ENCODE peak calls at places on chromosomes 7 and 10, in five cellular contexts. One of them, this sample, is unnamed.
A peak's percentile ranks its signal among the peaks of the same experiment; 100 is the strongest.

GRCh38 chr10:28532223-28532508 is 752 bp upstream of the WAC start:
- DNase-seq in MM.1S: no peak
- DNase-seq in HFFc6: peak; percentile 38
- DNase-seq in A549: peak; percentile 21
- DNase-seq in colonic mucosa: peak; percentile 52
- DNase-seq in this sample: peak; percentile 66

GRCh38 chr10:131177431-131178327 is 133.8 kb downstream of the TCERG1L start:
- DNase-seq in HFFc6: no peak
- DNase-seq in MM.1S: no peak
- DNase-seq in A549: no peak
- DNase-seq in colonic mucosa: no peak
- DNase-seq in this sample: no peak

GRCh38 chr10:128631801-128632241 is 505.6 kb upstream of the MKI67 start:
- DNase-seq in colonic mucosa: no peak
- DNase-seq in HFFc6: no peak
- DNase-seq in MM.1S: peak; percentile 72
- DNase-seq in A549: no peak
- DNase-seq in this sample: no peak

GRCh38 chr10:13272164-13272571 is 27.7 kb downstream of the PHYH start:
- DNase-seq in A549: no peak
- DNase-seq in HFFc6: no peak
- DNase-seq in MM.1S: peak; percentile 76
- DNase-seq in colonic mucosa: peak; percentile 37
- DNase-seq in this sample: no peak

GRCh38 chr7:4962872-4963775 is 4.1 kb upstream of the MMD2 start:
- DNase-seq in MM.1S: no peak
- DNase-seq in colonic mucosa: no peak
- DNase-seq in A549: no peak
- DNase-seq in HFFc6: no peak
- DNase-seq in this sample: no peak

GRCh38 chr10:113180401-113181154 is 230.5 kb downstream of the TCF7L2 start:
- DNase-seq in MM.1S: no peak
- DNase-seq in A549: no peak
- DNase-seq in colonic mucosa: no peak
- DNase-seq in HFFc6: no peak
- DNase-seq in this sample: no peak

GRCh38 chr10:113854757-113855626 is 531 bp downstream of the NHLRC2 start:
- DNase-seq in colonic mucosa: peak; percentile 62
- DNase-seq in MM.1S: peak; percentile 32
- DNase-seq in A549: peak; percentile 72
- DNase-seq in HFFc6: peak; percentile 18
- DNase-seq in this sample: peak; percentile 65

GRCh38 chr7:1940402-1940786 is 270.3 kb downstream of the ELFN1 start:
- DNase-seq in MM.1S: no peak
- DNase-seq in A549: no peak
- DNase-seq in HFFc6: no peak
- DNase-seq in colonic mucosa: peak; percentile 62
- DNase-seq in this sample: peak; percentile 90

GRCh38 chr10:31635415-31636065 is 293.1 kb downstream of the ARHGAP12 start:
- DNase-seq in MM.1S: no peak
- DNase-seq in HFFc6: no peak
- DNase-seq in colonic mucosa: no peak
- DNase-seq in A549: no peak
- DNase-seq in this sample: no peak

GRCh38 chr10:78358406-78358805 is 324.7 kb downstream of the RPS24 start:
- DNase-seq in MM.1S: no peak
- DNase-seq in HFFc6: no peak
- DNase-seq in A549: no peak
- DNase-seq in colonic mucosa: no peak
- DNase-seq in this sample: no peak

GRCh38 chr7:37408241-37408884 is 40.3 kb downstream of the ELMO1 start:
- DNase-seq in colonic mucosa: no peak
- DNase-seq in MM.1S: peak; percentile 7
- DNase-seq in A549: no peak
- DNase-seq in HFFc6: no peak
- DNase-seq in this sample: no peak

GRCh38 chr10:4154317-4154716 is 369.3 kb upstream of the KLF6 start:
- DNase-seq in HFFc6: no peak
- DNase-seq in A549: no peak
- DNase-seq in MM.1S: no peak
- DNase-seq in colonic mucosa: no peak
- DNase-seq in this sample: no peak

GRCh38 chr7:105270117-105270516 is 118.6 kb downstream of the SRPK2 start:
- DNase-seq in HFFc6: no peak
- DNase-seq in MM.1S: no peak
- DNase-seq in A549: no peak
- DNase-seq in colonic mucosa: no peak
- DNase-seq in this sample: no peak

GRCh38 chr7:138157702-138158101 is 81.4 kb downstream of the AKR1D1 start:
- DNase-seq in colonic mucosa: no peak
- DNase-seq in A549: no peak
- DNase-seq in HFFc6: no peak
- DNase-seq in MM.1S: no peak
- DNase-seq in this sample: no peak

DNA sequence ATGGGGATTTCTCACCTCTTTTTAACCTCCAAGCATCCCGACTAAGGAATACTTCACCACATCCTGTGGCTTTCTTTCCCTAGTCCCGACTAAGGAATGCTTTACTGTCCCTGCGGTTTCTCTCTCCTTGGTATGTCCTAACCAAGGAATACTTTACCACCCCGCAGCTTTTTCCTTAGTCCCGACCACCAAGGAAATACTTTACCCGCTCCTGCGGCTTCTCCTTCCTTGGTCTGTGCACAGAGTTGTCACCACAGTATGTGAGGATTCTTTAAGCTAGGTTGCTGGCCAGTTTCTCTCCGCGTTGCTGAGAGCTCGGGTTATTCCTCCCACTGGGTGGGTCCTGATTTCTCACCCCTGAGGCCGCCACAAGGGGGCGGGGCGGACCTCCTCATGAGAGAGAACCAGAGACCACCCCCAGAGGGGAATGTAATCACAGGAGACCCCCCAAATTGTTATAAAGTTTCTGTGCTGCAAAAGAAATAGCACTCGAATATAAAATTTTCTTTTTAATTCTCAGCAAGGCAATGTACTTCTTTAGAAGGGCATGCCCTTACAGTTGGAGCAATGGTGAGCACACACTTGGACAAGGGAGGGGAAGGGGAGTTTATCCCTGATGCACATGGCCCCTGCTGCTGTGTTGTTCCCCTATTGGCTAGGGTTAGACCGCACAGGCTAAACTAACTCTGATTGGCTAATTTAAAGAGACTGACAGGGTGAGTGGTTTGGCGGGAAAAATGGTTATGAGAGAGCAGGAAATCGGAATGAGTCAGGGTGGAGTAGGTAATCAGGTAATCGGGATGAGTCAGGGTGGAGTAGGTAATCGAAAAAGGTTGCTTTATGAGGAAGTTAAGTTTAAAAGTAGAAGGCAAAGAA is 12.8 kb downstream of the SUGCT start:
- DNase-seq in HFFc6: no peak
- DNase-seq in colonic mucosa: no peak
- DNase-seq in A549: no peak
- DNase-seq in MM.1S: no peak
- DNase-seq in this sample: no peak
- TF ChIP-seq CTCF in HFFc6: peak; percentile 37
- TF ChIP-seq CTCF in colonic mucosa: no peak
- TF ChIP-seq CTCF in A549: no peak
- TF ChIP-seq CTCF in MM.1S: no peak
- TF ChIP-seq CTCF in this sample: no peak

DNA sequence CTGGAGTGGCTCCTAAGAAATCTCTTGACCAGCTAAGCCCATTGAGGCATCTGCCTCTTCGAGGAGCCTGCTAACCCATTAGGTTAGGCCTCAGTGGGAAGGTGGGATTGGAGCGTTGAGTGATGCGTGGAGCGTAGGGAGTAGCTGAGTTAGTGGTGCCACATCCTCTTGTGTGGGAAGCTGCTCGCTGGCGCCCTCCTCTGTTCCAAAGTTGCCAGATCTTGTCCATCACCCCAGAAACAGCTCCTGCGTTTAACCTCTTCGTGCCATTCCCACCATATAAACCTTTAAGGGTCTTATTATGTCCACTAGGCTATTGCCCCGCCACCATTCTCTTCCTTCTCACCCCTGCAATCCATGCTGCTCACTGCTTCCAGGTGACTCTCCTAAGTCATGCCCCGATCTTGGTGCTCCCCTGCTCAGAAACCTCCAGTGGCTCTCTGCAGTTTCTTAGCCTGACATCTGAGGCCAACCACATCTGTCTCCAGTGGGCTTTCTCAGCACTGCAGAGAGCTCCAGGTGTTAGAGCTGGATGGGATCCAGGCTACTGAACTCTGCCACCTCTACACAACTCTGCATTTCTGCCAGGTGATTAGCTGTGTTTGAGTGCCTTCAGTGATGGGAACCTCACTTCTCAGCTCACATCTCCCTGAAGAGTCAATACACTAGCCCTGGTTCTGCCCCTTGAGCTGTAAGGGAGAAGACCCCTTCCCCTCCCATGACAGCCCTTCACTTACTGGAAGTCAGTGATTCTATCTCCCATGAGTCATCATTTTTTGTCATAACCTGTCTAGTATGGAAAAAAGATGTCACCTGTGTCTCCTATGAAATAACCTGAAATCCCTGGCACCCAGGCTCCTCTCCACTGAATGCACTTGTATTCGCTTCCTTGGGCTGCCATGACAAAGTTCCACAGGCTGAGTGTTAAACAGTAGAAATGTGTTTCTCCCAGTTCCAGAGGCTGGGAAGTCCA is 65.0 kb upstream of the FGFR2 start:
- DNase-seq in MM.1S: no peak
- DNase-seq in colonic mucosa: peak; percentile 37
- DNase-seq in HFFc6: no peak
- DNase-seq in A549: peak; percentile 21
- DNase-seq in this sample: no peak
- TF ChIP-seq CTCF in MM.1S: no peak
- TF ChIP-seq CTCF in colonic mucosa: peak; percentile 17
- TF ChIP-seq CTCF in HFFc6: peak; percentile 27
- TF ChIP-seq CTCF in A549: no peak
- TF ChIP-seq CTCF in this sample: peak; percentile 9

DNA sequence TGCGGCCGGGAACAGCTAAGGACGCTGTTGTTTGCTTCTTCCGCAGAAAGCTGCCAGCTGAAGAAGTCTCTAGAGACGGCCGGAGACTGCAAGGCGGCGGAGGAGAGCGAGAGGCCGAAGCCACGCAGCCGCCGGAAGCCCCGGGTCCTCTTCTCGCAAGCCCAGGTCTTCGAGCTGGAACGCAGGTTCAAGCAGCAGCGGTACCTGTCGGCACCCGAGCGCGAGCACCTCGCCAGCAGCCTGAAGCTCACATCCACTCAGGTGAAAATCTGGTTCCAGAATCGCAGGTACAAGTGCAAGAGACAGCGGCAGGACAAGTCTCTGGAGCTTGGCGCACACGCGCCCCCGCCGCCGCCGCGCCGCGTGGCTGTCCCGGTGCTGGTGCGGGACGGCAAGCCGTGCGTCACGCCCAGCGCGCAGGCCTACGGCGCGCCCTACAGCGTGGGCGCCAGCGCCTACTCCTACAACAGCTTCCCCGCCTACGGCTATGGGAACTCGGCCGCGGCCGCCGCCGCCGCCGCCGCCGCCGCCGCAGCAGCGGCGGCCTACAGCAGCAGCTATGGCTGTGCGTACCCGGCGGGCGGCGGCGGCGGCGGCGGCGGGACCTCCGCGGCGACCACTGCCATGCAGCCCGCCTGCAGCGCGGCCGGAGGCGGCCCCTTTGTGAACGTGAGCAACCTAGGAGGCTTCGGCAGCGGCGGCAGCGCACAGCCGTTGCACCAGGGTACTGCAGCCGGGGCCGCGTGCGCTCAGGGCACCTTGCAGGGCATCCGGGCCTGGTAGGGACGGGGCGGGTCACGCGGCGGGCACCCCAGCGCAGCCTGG is 2.4 kb downstream of the NKX2-3 start:
- DNase-seq in A549: no peak
- DNase-seq in colonic mucosa: no peak
- DNase-seq in HFFc6: no peak
- DNase-seq in MM.1S: no peak
- DNase-seq in this sample: peak; percentile 32
- TF ChIP-seq CTCF in A549: no peak
- TF ChIP-seq CTCF in colonic mucosa: no peak
- TF ChIP-seq CTCF in HFFc6: no peak
- TF ChIP-seq CTCF in MM.1S: no peak
- TF ChIP-seq CTCF in this sample: no peak

GRCh38 chr10:110446277-110446676 is 51.4 kb upstream of the DUSP5 start:
- DNase-seq in colonic mucosa: no peak
- DNase-seq in MM.1S: no peak
- DNase-seq in HFFc6: no peak
- DNase-seq in A549: no peak
- DNase-seq in this sample: no peak

GRCh38 chr10:110445871-110446270 is 51.8 kb upstream of the DUSP5 start:
- DNase-seq in HFFc6: no peak
- DNase-seq in MM.1S: no peak
- DNase-seq in A549: no peak
- DNase-seq in colonic mucosa: no peak
- DNase-seq in this sample: no peak

GRCh38 chr10:110447886-110448285 is 49.8 kb upstream of the DUSP5 start:
- DNase-seq in colonic mucosa: no peak
- DNase-seq in MM.1S: no peak
- DNase-seq in HFFc6: no peak
- DNase-seq in A549: no peak
- DNase-seq in this sample: no peak

GRCh38 chr10:110448682-110449418 is 48.9 kb upstream of the DUSP5 start:
- DNase-seq in HFFc6: no peak
- DNase-seq in colonic mucosa: no peak
- DNase-seq in A549: no peak
- DNase-seq in MM.1S: no peak
- DNase-seq in this sample: no peak

DNA sequence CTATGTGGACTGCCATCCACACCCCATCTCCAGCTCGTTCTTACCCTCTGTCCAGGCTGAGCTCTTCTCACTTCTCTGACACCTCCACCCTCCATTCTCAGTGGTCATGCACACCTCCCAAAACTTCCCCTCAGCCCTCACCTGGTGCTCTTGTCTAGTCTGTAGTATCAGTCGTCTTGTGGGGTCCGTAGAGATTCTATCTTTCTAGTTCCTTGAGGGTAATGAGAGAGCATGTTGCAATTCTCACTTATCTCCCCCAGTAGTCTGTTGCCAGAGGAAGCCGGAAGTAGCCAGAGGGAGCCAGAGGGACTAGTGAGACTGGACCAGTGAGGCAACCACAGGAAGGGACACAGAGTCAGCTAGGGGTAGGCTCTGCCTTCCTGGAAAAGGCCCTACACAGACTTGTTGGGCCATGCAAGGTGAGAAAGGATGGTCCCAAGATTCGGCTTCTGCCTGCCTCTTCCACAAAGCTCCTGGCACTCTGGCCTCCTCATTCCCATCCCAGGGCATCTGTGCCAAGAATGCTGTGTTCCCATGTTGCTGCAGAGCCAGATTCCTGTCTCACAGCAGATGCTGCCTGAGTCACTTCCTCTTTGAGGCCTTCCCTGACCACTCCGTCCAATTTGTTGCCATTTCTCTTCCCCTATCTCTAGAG is 50.6 kb upstream of the DUSP5 start:
- DNase-seq in MM.1S: no peak
- DNase-seq in colonic mucosa: no peak
- DNase-seq in HFFc6: peak; percentile 79
- DNase-seq in A549: no peak
- DNase-seq in this sample: no peak
- TF ChIP-seq CTCF in MM.1S: no peak
- TF ChIP-seq CTCF in colonic mucosa: no peak
- TF ChIP-seq CTCF in HFFc6: no peak
- TF ChIP-seq CTCF in A549: no peak
- TF ChIP-seq CTCF in this sample: no peak